ENCODE peak calls at places on chromosomes 16 and 17, in five cellular contexts. Y, F, V, Z and P are unnamed samples.

GRCh38 chr17:47852113-47852949 is 1.4 kb upstream of the SP6 start:
- DNase-seq in Y (peak), F (no peak), V (no peak), Z (no peak), P (no peak)

GRCh38 chr17:75078097-75079022 is 9.4 kb upstream of the SLC16A5 start:
- DNase-seq in Y (no peak), F (no peak), V (no peak), Z (peak), P (no peak)

GRCh38 chr16:16083421-16084156 is 134.2 kb downstream of the ABCC1 start:
- DNase-seq in Y (peak), F (no peak), V (no peak), Z (no peak), P (peak)

GRCh38 chr17:27627514-27627913 is 3.5 kb upstream of the LGALS9 start:
- DNase-seq in Y (no peak), F (no peak), V (no peak), Z (no peak), P (no peak)

GRCh38 chr16:11417487-11417886 is 72.2 kb downstream of the RMI2 start:
- DNase-seq in Y (no peak), F (no peak), V (no peak), Z (no peak), P (no peak)

GRCh38 chr17:79088266-79088996 is 13.8 kb downstream of the ENGASE start:
- DNase-seq in Y (no peak), F (no peak), V (no peak), Z (no peak), P (no peak)

GRCh38 chr16:66728804-66729203 is 22.6 kb downstream of the DYNC1LI2 start:
- DNase-seq in Y (no peak), F (no peak), V (no peak), Z (no peak), P (no peak)

GRCh38 chr17:32265192-32265895 is at the start of gene RHBDL3:
- DNase-seq in Y (no peak), F (peak), V (no peak), Z (no peak), P (no peak)

GRCh38 chr17:40322417-40323315 is 13.7 kb downstream of the RARA start:
- DNase-seq in Y (peak), F (peak), V (no peak), Z (peak), P (peak)

GRCh38 chr17:4721203-4722135 is 9.8 kb upstream of the MED11 start:
- DNase-seq in Y (peak), F (no peak), V (no peak), Z (no peak), P (peak)

GRCh38 chr17:61426482-61427304 is 25.5 kb upstream of the TBX4 start:
- DNase-seq in Y (no peak), F (no peak), V (no peak), Z (no peak), P (no peak)

GRCh38 chr16:77037696-77038347 is 153.2 kb upstream of the MON1B start:
- DNase-seq in Y (no peak), F (no peak), V (no peak), Z (no peak), P (peak)

GRCh38 chr17:80005360-80006338 is 30.0 kb downstream of the TBC1D16 start:
- DNase-seq in Y (peak), F (peak), V (peak), Z (no peak), P (peak)

GRCh38 chr16:86510465-86511261 is at the start of gene FOXF1:
- DNase-seq in Y (no peak), F (no peak), V (peak), Z (no peak), P (peak)
- TF ChIP-seq GABPA in Y (no peak), F (no peak), V (no peak), Z (no peak), P (no peak)

GRCh38 chr17:41965694-41966375 is 760 bp upstream of the CNP start:
- DNase-seq in Y (peak), F (peak), V (peak), Z (no peak), P (peak)

GRCh38 chr17:41967921-41968578 is 1.5 kb downstream of the CNP start:
- DNase-seq in Y (no peak), F (no peak), V (no peak), Z (no peak), P (no peak)

GRCh38 chr17:41966453-41967140 is at the start of gene CNP:
- DNase-seq in Y (peak), F (peak), V (peak), Z (peak), P (peak)

GRCh38 chr17:41968676-41969075 is 2.1 kb downstream of the CNP start:
- DNase-seq in Y (no peak), F (no peak), V (no peak), Z (no peak), P (no peak)

DNA sequence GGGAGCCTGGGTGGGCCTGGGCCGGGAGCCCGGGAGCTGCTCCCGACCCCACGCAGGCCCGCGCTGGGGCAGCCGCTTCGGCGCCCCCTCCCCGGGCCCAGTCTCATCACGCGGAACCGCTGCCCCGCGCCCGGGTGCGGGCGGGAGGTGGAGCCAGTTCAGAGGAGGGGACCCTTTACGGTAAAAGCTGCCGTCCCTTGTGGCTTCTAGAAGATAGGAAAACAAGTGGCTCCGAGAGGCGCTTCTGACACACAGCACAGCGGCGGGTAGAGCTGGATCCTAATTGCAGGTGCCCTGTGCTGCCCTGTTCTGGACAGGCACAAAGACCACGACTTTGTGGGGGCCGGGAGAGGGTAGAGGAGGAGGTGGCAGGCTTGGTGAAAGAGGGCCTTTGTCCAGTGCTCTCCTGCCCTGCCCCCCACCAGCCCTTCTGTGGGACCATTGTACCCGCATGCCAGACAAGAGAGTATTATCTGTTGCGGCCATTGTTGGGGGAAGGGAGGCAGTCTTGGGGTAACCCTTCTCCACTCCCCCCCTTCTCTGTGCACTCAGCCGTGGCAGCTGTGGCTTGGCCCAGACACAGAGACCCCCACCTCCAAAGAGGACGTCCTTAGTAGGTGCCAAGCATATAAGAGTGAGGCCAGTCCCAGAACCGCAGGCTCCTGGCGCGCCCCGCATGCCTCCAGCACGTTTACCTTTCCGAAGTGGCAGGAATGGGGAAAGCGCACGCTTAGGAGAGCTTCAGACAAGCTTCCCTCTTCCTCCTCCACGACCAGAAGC is 736 bp downstream of the CNP start:
- DNase-seq in Y (peak), F (peak), V (peak), Z (no peak), P (no peak)
- TF ChIP-seq GABPA in Y (no peak), F (no peak), V (no peak), Z (no peak), P (no peak)

DNA sequence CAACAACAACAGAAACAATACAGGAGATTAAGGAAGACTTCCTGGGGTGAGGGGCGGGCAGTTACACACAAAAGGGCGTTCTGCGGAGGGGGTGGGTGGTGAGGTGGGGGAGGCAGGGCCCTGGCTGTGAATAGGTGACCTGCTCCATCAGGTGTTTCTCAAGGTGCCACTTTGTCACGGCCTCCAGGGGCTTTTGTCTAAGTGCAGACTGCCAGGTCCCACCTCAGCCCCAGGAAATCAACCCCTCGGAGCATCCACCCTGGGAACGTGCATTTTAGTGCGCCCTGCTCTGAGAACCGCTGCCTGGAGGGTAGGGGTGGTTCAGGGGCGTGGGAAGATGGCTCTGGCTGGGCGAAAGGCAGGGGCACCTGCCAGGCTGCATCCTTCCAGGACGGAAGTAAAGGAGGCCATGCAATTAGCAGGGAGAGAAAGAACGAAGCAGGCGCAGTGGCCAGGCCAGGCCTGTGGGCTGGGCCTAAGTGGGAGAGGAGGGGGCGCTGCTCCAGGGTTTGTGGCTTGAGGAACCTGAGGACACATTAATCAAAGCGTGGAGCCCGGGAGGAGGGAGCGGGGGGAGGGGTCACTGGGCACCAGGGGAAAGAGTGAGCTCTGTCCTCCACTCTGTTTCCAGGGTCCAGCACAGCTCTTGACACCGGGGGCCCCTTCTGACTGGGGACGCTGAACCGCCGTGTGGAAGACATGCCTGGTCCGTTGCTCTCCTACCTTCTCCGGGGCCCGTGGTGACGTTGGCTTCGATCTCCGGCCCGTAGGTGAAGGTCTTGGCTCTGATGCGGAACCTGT is 49.4 kb upstream of the CDC42EP4 start:
- DNase-seq in Y (no peak), F (no peak), V (peak), Z (no peak), P (no peak)
- TF ChIP-seq GABPA in Y (no peak), F (no peak), V (no peak), Z (no peak), P (no peak)

GRCh38 chr16:54847609-54848008 is 83.1 kb upstream of the IRX5 start:
- DNase-seq in Y (no peak), F (no peak), V (no peak), Z (no peak), P (no peak)

GRCh38 chr16:54846761-54847160 is 83.9 kb upstream of the IRX5 start:
- DNase-seq in Y (no peak), F (no peak), V (no peak), Z (no peak), P (no peak)

GRCh38 chr16:54843424-54843750 is 87.3 kb upstream of the IRX5 start:
- DNase-seq in Y (no peak), F (no peak), V (no peak), Z (no peak), P (no peak)

GRCh38 chr16:54842743-54843423 is 87.8 kb upstream of the IRX5 start:
- DNase-seq in Y (no peak), F (no peak), V (no peak), Z (no peak), P (no peak)

GRCh38 chr16:54847207-54847606 is 83.5 kb upstream of the IRX5 start:
- DNase-seq in Y (no peak), F (no peak), V (no peak), Z (no peak), P (no peak)
- TF ChIP-seq GABPA in Y (no peak), F (no peak), V (no peak), Z (no peak), P (no peak)

GRCh38 chr17:63086483-63087185 is 120.6 kb downstream of the TANC2 start:
- DNase-seq in Y (no peak), F (no peak), V (no peak), Z (no peak), P (no peak)

GRCh38 chr17:63082273-63082861 is 116.3 kb downstream of the TANC2 start:
- DNase-seq in Y (peak), F (peak), V (no peak), Z (no peak), P (no peak)

GRCh38 chr17:63078707-63079106 is 112.7 kb downstream of the TANC2 start:
- DNase-seq in Y (no peak), F (no peak), V (no peak), Z (no peak), P (no peak)

DNA sequence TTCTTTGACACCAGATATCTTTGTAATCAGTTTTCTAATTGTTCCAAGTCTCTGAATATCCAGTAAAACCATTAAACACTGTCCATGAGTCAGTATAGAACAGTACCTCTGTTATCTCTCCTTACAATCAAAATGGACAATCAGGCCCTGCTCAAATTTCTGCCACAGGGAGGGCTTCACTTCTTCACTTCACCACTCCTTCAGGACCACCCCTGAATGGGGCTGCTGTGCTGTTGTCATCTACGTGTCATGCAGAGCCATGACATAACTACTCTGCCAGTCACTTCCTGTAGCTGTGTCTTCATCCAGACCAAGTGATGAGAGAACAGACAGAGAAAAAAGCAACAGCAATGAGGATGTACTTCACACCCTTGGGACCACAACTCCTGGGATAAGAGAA is 116.9 kb downstream of the TANC2 start:
- DNase-seq in Y (no peak), F (no peak), V (no peak), Z (no peak), P (no peak)
- TF ChIP-seq GABPA in Y (no peak), F (peak), V (no peak), Z (no peak), P (no peak)

GRCh38 chr17:76938009-76938408 is 69.8 kb downstream of the MGAT5B start:
- DNase-seq in Y (no peak), F (no peak), V (no peak), Z (no peak), P (no peak)

GRCh38 chr17:76932402-76933333 is 64.5 kb downstream of the MGAT5B start:
- DNase-seq in Y (no peak), F (no peak), V (no peak), Z (no peak), P (no peak)

GRCh38 chr17:76935331-76935730 is 67.1 kb downstream of the MGAT5B start:
- DNase-seq in Y (no peak), F (no peak), V (no peak), Z (no peak), P (no peak)

GRCh38 chr17:76937238-76937637 is 69.0 kb downstream of the MGAT5B start:
- DNase-seq in Y (no peak), F (no peak), V (no peak), Z (no peak), P (no peak)

GRCh38 chr17:76934561-76935320 is 66.5 kb downstream of the MGAT5B start:
- DNase-seq in Y (no peak), F (no peak), V (no peak), Z (no peak), P (no peak)
- TF ChIP-seq GABPA in Y (no peak), F (no peak), V (no peak), Z (no peak), P (no peak)

GRCh38 chr16:4142268-4142667 is 26.0 kb upstream of the ADCY9 start:
- DNase-seq in Y (no peak), F (no peak), V (no peak), Z (peak), P (no peak)
- TF ChIP-seq GABPA in Y (no peak), F (no peak), V (no peak), Z (no peak), P (no peak)

DNA sequence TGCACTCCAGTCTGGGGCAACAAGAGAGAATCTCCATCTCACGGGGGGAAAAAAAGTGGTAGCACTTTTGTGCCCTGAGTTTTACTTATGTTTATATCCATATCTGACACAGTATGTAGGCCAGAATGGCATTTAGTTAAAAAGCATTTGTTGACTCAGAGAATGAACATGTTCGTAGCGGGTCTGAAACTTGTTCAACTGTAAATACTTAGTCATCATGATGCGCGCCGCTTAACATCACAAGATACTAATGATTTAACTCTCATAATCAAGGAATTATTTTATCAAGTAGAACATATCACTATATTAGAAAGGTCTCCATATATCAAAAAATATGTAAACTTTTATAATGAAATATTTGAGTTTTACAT is 55.3 kb upstream of the ITGA2B start:
- DNase-seq in Y (peak), F (no peak), V (no peak), Z (no peak), P (no peak)
- TF ChIP-seq GABPA in Y (no peak), F (no peak), V (no peak), Z (no peak), P (no peak)